ENCODE peak calls at places on chromosomes 4 and X, in six cellular contexts. N is tibial nerve, M is left lung, P is GM23248, A is fibroblast of lung, D is neural progenitor cell. O is an unnamed sample.

GRCh38 chrX:39855748-39856129 is 242.0 kb downstream of the BCOR start:
- DNase-seq in N (no peak), M (no peak), P (peak; percentile 62), A (peak; percentile 15), D (no peak), O (no peak)

GRCh38 chr4:77232653-77233052 is 75.6 kb downstream of the CCNG2 start:
- DNase-seq in N (no peak), M (no peak), P (peak; percentile 48), A (no peak), D (no peak), O (no peak)

GRCh38 chrX:50680990-50681389 is 133.0 kb downstream of the SHROOM4 start:
- DNase-seq in N (no peak), M (no peak), P (peak; percentile 7), A (no peak), D (peak; percentile 12), O (no peak)

GRCh38 chr4:80184053-80184790 is 13.1 kb upstream of the PRDM8 start:
- DNase-seq in N (peak; percentile 76), M (peak; percentile 86), P (peak; percentile 93), A (peak; percentile 79), D (peak; percentile 93), O (peak; percentile 66)

GRCh38 chr4:186651181-186651603 is 72.5 kb downstream of the FAT1 start:
- DNase-seq in N (no peak), M (no peak), P (no peak), A (no peak), D (peak; percentile 25), O (no peak)

GRCh38 chr4:952881-953573 is 20.3 kb downstream of the DGKQ start:
- DNase-seq in N (no peak), M (peak; percentile 30), P (no peak), A (no peak), D (no peak), O (no peak)

GRCh38 chrX:39564751-39565150 is 533.0 kb downstream of the BCOR start:
- DNase-seq in N (no peak), M (no peak), P (no peak), A (no peak), D (no peak), O (no peak)

GRCh38 chr4:118814901-118815300 is 21.0 kb downstream of the SEC24D start:
- DNase-seq in N (no peak), M (no peak), P (no peak), A (no peak), D (no peak), O (no peak)

GRCh38 chr4:112515278-112516075 is 503 bp downstream of the NEUROG2 start:
- DNase-seq in N (no peak), M (no peak), P (peak; percentile 62), A (no peak), D (peak; percentile 68), O (no peak)

GRCh38 chr4:129218897-129219296 is 122.9 kb downstream of the C4orf33 start:
- DNase-seq in N (no peak), M (no peak), P (peak; percentile 2), A (no peak), D (no peak), O (no peak)

GRCh38 chr4:166432125-166432524 is 559.1 kb downstream of the TLL1 start:
- DNase-seq in N (no peak), M (no peak), P (no peak), A (no peak), D (no peak), O (no peak)

GRCh38 chr4:112736718-112737135 is 99.8 kb downstream of the LARP7 start:
- DNase-seq in N (no peak), M (no peak), P (no peak), A (no peak), D (no peak), O (no peak)

GRCh38 chr4:41258783-41259182 is 2.1 kb downstream of the UCHL1 start:
- DNase-seq in N (no peak), M (no peak), P (peak; percentile 82), A (peak; percentile 81), D (peak; percentile 69), O (no peak)

GRCh38 chr4:16264798-16265197 is 38.5 kb upstream of the TAPT1 start:
- DNase-seq in N (no peak), M (no peak), P (peak; percentile 73), A (peak; percentile 70), D (peak; percentile 25), O (no peak)

GRCh38 chrX:44344194-44344593 is 722 bp upstream of the EFHC2 start:
- DNase-seq in N (no peak), M (peak; percentile 41), P (no peak), A (no peak), D (no peak), O (peak; percentile 0)

GRCh38 chr4:28686618-28687017 is 1826.0 kb downstream of the STIM2 start:
- DNase-seq in N (no peak), M (no peak), P (peak; percentile 45), A (peak; percentile 6), D (peak; percentile 63), O (peak; percentile 2)

GRCh38 chr4:103996059-103996458 is 276.3 kb upstream of the TACR3 start:
- DNase-seq in N (no peak), M (no peak), P (no peak), A (peak; percentile 1), D (peak; percentile 63), O (no peak)

GRCh38 chr4:88737304-88738015 is 39.8 kb upstream of the NAP1L5 start:
- DNase-seq in N (no peak), M (no peak), P (no peak), A (no peak), D (peak; percentile 54), O (no peak)

GRCh38 chr4:122652379-122652778 is 31.5 kb upstream of the IL21 start:
- DNase-seq in N (no peak), M (no peak), P (peak; percentile 71), A (peak; percentile 87), D (peak; percentile 13), O (peak; percentile 0)

GRCh38 chr4:112297495-112297894 is 326 bp downstream of the ALPK1 start:
- DNase-seq in N (no peak), M (no peak), P (peak; percentile 29), A (no peak), D (no peak), O (no peak)

GRCh38 chr4:22672944-22673343 is 19.8 kb upstream of the GBA3 start:
- DNase-seq in N (no peak), M (no peak), P (no peak), A (no peak), D (no peak), O (no peak)

GRCh38 chr4:7043521-7044414 is 596 bp downstream of the TADA2B start:
- DNase-seq in N (no peak), M (peak; percentile 60), P (peak; percentile 71), A (peak; percentile 46), D (no peak), O (no peak)

GRCh38 chr4:142314183-142314582 is 531.9 kb downstream of the INPP4B start:
- DNase-seq in N (no peak), M (no peak), P (no peak), A (no peak), D (no peak), O (no peak)

GRCh38 chrX:135893294-135893817 is at the start of the genes CT45A10 and SAGE1:
- DNase-seq in N (no peak), M (no peak), P (no peak), A (no peak), D (no peak), O (no peak)

GRCh38 chr4:110124721-110125120 is 73.7 kb downstream of the ELOVL6 start:
- DNase-seq in N (no peak), M (no peak), P (no peak), A (no peak), D (no peak), O (no peak)

GRCh38 chr4:45293335-45293734 is 567.0 kb upstream of the GNPDA2 start:
- DNase-seq in N (no peak), M (no peak), P (no peak), A (no peak), D (no peak), O (no peak)

GRCh38 chr4:135732448-135732847 is 1530.9 kb upstream of the PABPC4L start:
- DNase-seq in N (no peak), M (no peak), P (no peak), A (no peak), D (no peak), O (no peak)

GRCh38 chr4:2937986-2938385 is 25.2 kb downstream of the NOP14 start:
- DNase-seq in N (no peak), M (no peak), P (no peak), A (no peak), D (no peak), O (no peak)

GRCh38 chr4:2941138-2942036 is 21.8 kb downstream of the NOP14 start:
- DNase-seq in N (no peak), M (no peak), P (no peak), A (no peak), D (no peak), O (no peak)

GRCh38 chr4:2938906-2939305 is 24.3 kb downstream of the NOP14 start:
- DNase-seq in N (no peak), M (no peak), P (no peak), A (no peak), D (no peak), O (no peak)

GRCh38 chr4:2940267-2941137 is 22.7 kb downstream of the NOP14 start:
- DNase-seq in N (no peak), M (peak; percentile 30), P (peak; percentile 0), A (no peak), D (no peak), O (no peak)

DNA sequence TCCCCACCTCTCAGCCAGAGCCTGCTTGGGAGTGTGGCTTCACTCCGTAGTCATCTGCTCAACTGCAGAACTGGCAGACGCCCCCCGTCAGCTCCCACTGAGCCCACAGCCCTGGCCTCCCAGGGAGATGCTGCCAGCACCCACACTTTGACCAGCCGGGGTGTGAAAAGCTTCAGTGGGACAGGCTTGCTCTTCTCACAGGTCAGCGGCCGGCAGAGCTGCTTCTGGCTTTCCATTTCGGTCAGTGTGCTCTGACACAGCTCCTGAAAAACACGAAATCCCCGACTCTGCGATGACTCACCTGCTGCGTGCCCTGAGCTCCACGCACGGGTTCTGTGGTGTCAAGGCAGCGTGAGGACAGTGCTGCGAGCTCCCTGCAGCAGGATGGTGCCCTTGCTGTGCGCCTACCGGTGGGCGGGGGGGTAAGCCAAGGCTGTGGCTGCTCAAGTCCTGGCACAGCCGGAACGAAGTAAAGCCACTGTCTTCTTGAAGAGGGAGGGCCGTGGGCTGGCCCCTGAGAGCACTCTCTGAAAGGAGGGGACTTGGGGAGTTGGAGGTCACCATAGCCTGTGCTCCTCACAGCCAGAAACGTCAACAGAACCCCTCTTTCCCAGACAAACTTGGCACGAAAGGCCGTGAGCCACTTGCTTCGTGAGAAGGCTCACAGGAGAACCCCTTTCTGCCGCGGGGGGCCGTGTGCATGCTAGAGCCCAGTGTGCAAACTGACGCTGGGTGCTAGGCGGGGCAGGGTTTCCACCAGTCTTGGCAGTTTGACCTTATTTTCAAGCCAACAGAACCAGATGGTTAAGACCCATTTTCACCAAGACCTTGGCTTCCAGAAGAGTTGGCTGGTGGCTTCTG is 23.6 kb downstream of the NOP14 start:
- DNase-seq in N (no peak), M (peak; percentile 23), P (no peak), A (no peak), D (no peak), O (no peak)
- H3K27ac ChIP-seq in N (no peak overlapping the region), M (no peak overlapping the region), P (no peak overlapping the region), A (no peak overlapping the region), D (no peak overlapping the region), O (no peak overlapping the region)

GRCh38 chrX:85375333-85375738 is 4.1 kb downstream of the POF1B start:
- DNase-seq in N (no peak), M (no peak), P (no peak), A (no peak), D (no peak), O (no peak)
- H3K27ac ChIP-seq in N (no peak overlapping the region), M (no peak overlapping the region), P (no peak overlapping the region), A (no peak overlapping the region), D (no peak overlapping the region), O (no peak overlapping the region)

GRCh38 chrX:55919367-55920221 is 202.0 kb downstream of the RRAGB start:
- DNase-seq in N (no peak), M (no peak), P (no peak), A (no peak), D (no peak), O (no peak)
- H3K27ac ChIP-seq in N (no peak overlapping the region), M (no peak overlapping the region), P (no peak overlapping the region), A (no peak overlapping the region), D (no peak overlapping the region), O (no peak overlapping the region)

GRCh38 chrX:109840585-109840984 is 107.5 kb upstream of the ACSL4 start:
- DNase-seq in N (no peak), M (peak; percentile 43), P (peak; percentile 90), A (peak; percentile 95), D (no peak), O (no peak)
- H3K27ac ChIP-seq in N (peak overlapping the region; percentile 71), M (peak overlapping the region; percentile 44), P (peak overlapping the region; percentile 59), A (peak overlapping the region; percentile 62), D (no peak overlapping the region), O (no peak overlapping the region)

O was measured in substantia nigra.